ENCODE peak calls at places on chromosomes 16 and 17, in nine cellular contexts. S is suprapubic skin, U is GM12891, V is tibial nerve, Y is breast epithelium, B is GM12892, N is lower leg skin, F is A549, O is body of pancreas. W is an unnamed sample.

GRCh38 chr16:67163164-67163902 is 1.2 kb upstream of the HSF4 start:
- DNase-seq in S (no peak), U (no peak), V (no peak), Y (no peak), B (no peak), N (peak), F (no peak), O (peak), W (no peak)

GRCh38 chr16:84631153-84631466 is 13.2 kb upstream of the COTL1 start:
- DNase-seq in S (no peak), U (no peak), V (no peak), Y (no peak), B (no peak), N (no peak), F (no peak), O (no peak), W (no peak)

GRCh38 chr17:46972346-46972745 is 6.7 kb downstream of the RPRML start:
- DNase-seq in S (no peak), U (no peak), V (no peak), Y (peak), B (no peak), N (peak), F (no peak), O (peak), W (no peak)

GRCh38 chr17:31696184-31696602 is 162.9 kb downstream of the COPRS start:
- DNase-seq in S (peak), U (no peak), V (peak), Y (peak), B (no peak), N (peak), F (no peak), O (peak), W (no peak)

GRCh38 chr16:74496054-74496453 is 74.8 kb upstream of the CLEC18B start:
- DNase-seq in S (no peak), U (no peak), V (no peak), Y (no peak), B (no peak), N (no peak), F (no peak), O (no peak), W (no peak)

GRCh38 chr17:31687505-31688126 is 171.4 kb downstream of the COPRS start:
- DNase-seq in S (no peak), U (no peak), V (no peak), Y (no peak), B (no peak), N (no peak), F (no peak), O (no peak), W (no peak)

GRCh38 chr17:17072546-17072945 is 30.3 kb downstream of the MPRIP start:
- DNase-seq in S (no peak), U (no peak), V (no peak), Y (peak), B (no peak), N (peak), F (no peak), O (peak), W (no peak)

GRCh38 chr17:4032738-4033137 is 68.5 kb upstream of the ATP2A3 start:
- DNase-seq in S (no peak), U (no peak), V (no peak), Y (no peak), B (no peak), N (no peak), F (no peak), O (no peak), W (no peak)

GRCh38 chr17:19713462-19713861 is 2.9 kb downstream of the SLC47A2 start:
- DNase-seq in S (no peak), U (no peak), V (no peak), Y (no peak), B (no peak), N (peak), F (no peak), O (no peak), W (peak)

GRCh38 chr17:80035937-80036714 is at the start of gene CCDC40:
- DNase-seq in S (peak), U (peak), V (peak), Y (peak), B (peak), N (peak), F (peak), O (peak), W (peak)
- TF ChIP-seq POLR2A in S (no peak), U (no peak), V (no peak), Y (peak), B (no peak), N (no peak), F (peak), O (peak), W (peak)

DNA sequence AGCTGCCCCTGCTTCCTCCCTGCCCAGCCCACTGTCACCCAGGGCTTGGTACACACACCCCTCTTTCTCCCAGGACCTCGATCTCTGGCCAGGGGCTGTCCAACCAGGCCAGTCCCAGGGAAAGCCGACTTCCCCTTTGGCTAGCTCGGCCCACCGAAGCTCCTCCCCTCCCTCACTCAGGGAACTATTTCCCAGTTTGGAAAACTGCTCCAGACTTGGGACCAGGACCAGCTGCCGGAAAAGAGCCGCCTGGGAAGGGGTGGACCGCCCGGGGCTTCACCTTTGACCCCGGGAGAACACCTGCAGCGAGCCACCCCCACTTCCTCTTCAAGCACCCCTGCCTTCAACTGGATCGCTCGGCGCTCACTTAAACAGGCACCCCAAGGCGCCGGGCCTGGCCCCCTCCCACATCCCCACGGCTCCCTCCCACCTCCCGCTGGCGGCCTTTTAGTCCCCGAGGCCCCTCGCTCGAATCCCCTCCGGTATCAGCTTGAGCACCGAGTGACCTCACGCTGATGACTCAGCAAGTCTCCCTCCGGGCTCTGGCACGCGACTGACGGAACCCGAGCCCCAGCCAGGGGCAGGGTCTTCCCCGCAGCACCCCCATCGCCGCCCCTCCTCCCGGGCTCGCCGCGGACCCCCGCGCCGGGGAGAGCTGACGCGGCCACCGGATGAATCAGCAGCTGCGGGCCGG is 937 bp downstream of the MAFG start:
- DNase-seq in S (no peak), U (peak), V (peak), Y (peak), B (peak), N (peak), F (peak), O (peak), W (peak)
- TF ChIP-seq POLR2A in S (no peak), U (no peak), V (no peak), Y (no peak), B (no peak), N (no peak), F (no peak), O (peak), W (peak)

GRCh38 chr17:13909901-13910519 is 159.3 kb upstream of the COX10 start:
- DNase-seq in S (no peak), U (no peak), V (no peak), Y (no peak), B (no peak), N (no peak), F (no peak), O (no peak), W (no peak)
- TF ChIP-seq POLR2A in S (no peak), U (no peak), V (no peak), Y (no peak), B (no peak), N (no peak), F (no peak), O (no peak), W (no peak)

GRCh38 chr17:80252871-80253270 is 7.8 kb upstream of the RNF213 start:
- DNase-seq in S (no peak), U (peak), V (no peak), Y (peak), B (peak), N (no peak), F (peak), O (peak), W (no peak)
- TF ChIP-seq POLR2A in S (no peak), U (no peak), V (no peak), Y (no peak), B (no peak), N (no peak), F (no peak), O (no peak), W (no peak)

DNA sequence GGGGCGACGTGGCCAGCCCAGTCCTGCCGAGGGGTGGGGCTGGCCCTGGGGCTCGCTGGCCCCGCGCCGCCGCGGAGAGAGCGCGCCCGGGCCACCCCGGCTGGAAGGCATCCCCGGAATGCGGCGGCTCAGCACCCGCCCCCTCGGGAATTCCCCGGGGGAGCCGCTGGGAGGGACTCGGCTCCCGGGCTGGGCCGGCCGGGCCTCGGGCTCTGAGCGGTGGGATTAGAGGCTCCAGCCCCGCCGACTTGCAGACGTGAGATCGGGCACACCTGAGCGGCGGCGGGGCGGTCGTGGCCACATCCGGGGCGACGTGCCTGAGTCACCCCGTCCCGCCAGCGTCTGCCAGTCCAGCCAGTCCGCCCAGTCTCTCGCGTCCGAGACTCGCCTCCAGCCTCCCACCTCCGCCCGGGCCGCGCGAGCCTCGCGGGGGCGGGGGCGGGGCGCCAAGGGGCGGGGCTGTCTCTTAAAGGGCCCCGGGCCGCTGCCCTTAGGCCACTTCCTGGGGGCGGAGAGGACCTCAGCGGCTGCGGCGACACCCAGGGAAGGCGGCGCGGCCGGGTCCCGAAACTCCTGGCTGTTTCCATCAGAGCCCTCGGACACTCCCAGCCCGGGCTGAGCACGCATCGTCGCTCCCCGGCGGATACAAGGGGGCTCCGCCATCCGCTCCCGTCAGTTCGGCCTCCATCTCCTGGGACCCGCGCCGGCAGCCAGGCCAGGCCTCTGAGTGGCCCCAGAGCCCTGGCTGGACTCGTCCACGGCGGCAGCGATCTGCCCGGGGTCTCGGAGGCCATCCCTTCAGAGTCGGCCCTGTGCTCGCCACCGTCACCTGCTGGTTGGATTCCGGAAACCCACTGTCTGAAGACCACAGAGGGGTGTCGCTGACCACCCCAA is at the start of gene KCTD11:
- DNase-seq in S (peak), U (peak), V (peak), Y (peak), B (peak), N (peak), F (peak), O (peak), W (peak)
- TF ChIP-seq POLR2A in S (no peak), U (no peak), V (peak), Y (no peak), B (no peak), N (no peak), F (peak), O (peak), W (peak)

GRCh38 chr16:86510465-86511261 is at the start of gene FOXF1:
- DNase-seq in S (no peak), U (no peak), V (no peak), Y (no peak), B (no peak), N (no peak), F (peak), O (no peak), W (no peak)

GRCh38 chr16:86511317-86512161 is 1.2 kb downstream of the FOXF1 start:
- DNase-seq in S (no peak), U (no peak), V (no peak), Y (no peak), B (no peak), N (no peak), F (no peak), O (no peak), W (no peak)

GRCh38 chr16:86508028-86508946 is 2.0 kb upstream of the FOXF1 start:
- DNase-seq in S (no peak), U (no peak), V (no peak), Y (no peak), B (no peak), N (no peak), F (peak), O (no peak), W (no peak)

GRCh38 chr16:86508947-86509758 is 1.2 kb upstream of the FOXF1 start:
- DNase-seq in S (no peak), U (no peak), V (no peak), Y (no peak), B (no peak), N (no peak), F (peak), O (peak), W (peak)

GRCh38 chr16:86509759-86510464 is 415 bp upstream of the FOXF1 start:
- DNase-seq in S (no peak), U (no peak), V (no peak), Y (no peak), B (no peak), N (no peak), F (no peak), O (no peak), W (peak)
- TF ChIP-seq POLR2A in S (no peak), U (no peak), V (no peak), Y (no peak), B (no peak), N (no peak), F (no peak), O (no peak), W (no peak)

DNA sequence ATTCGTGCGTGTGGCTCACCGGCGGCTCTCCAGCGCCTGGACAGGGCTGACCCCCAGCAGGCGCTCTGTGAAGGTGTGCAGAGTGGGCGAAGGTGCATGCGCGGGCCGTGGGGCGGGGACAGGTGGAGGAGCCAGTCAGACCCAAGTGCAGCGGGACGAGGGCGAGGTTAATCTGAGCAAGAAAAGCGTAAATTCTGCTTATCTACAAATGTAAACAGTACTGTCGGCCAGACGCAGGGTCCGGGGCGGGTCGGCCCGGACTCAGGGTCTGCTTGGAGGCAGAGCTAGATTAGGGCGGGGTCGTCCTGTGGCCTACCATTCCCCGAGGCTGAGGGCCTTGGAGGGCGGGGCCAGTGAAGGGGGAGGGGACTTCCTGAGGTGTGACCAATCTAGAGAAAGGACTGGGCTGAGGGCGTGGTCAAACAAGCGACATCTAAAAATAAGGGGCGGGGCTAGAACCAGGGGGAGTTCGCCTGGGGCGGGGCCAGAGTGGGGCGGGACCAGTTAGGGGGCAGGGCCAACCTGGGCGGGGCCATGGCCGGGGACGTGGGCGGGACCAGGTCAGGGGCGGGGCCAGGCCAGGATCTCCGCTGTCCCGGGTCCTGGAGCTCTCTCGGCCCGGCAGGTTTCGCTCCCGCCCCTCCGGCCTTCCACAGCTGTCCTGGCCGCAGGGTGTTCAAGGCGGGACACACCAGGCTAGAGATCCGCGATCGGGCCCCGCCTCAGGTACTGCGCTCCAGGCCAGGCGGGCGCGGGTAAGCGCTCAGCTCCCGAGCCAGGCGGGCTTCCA is at the start of gene SEC14L5:
- DNase-seq in S (peak), U (peak), V (peak), Y (peak), B (peak), N (peak), F (peak), O (peak), W (peak)
- TF ChIP-seq POLR2A in S (no peak), U (no peak), V (no peak), Y (no peak), B (no peak), N (no peak), F (no peak), O (no peak), W (no peak)